ENCODE peak calls at places on chromosomes 11 and 22, in four cellular contexts. B is heart left ventricle, I is stomach, E is A549. J is an unnamed sample.

GRCh38 chr11:67118059-67118766 is 850 bp upstream of the KDM2A start:
- DNase-seq in I (peak; percentile 48), B (peak; percentile 77), E (peak; percentile 38), J (peak; percentile 34)

GRCh38 chr11:119115484-119116234 is 5.7 kb upstream of the HINFP start:
- DNase-seq in I (no peak), B (peak; percentile 80), E (no peak), J (no peak)

GRCh38 chr22:45867118-45867905 is 109.7 kb downstream of the WNT7B start:
- DNase-seq in E (no peak), I (peak; percentile 23), B (peak; percentile 66), J (no peak)

GRCh38 chr11:96237759-96238158 is 105.2 kb downstream of the MAML2 start:
- DNase-seq in B (no peak), I (no peak), E (no peak), J (no peak)

GRCh38 chr11:34150494-34151151 is 45.2 kb downstream of the NAT10 start:
- DNase-seq in B (no peak), E (no peak), I (no peak), J (no peak)

GRCh38 chr22:37357471-37357870 is 69.8 kb downstream of the ELFN2 start:
- DNase-seq in B (no peak), E (no peak), I (no peak), J (no peak)

GRCh38 chr11:121464352-121464946 is 11.7 kb upstream of the SORL1-AS1 start:
- DNase-seq in I (no peak), E (peak; percentile 47), B (peak; percentile 78), J (peak; percentile 55)

GRCh38 chr11:120065176-120065575 is 72.7 kb downstream of the TRIM29 start:
- DNase-seq in B (no peak), I (no peak), E (no peak), J (no peak)

GRCh38 chr11:59262419-59262818 is 49.7 kb upstream of the MPEG1 start:
- DNase-seq in I (no peak), E (no peak), B (no peak), J (no peak)

GRCh38 chr11:110712643-110713468 is 619 bp upstream of the ARHGAP20 start:
- DNase-seq in I (no peak), B (no peak), E (no peak), J (no peak)

DNA sequence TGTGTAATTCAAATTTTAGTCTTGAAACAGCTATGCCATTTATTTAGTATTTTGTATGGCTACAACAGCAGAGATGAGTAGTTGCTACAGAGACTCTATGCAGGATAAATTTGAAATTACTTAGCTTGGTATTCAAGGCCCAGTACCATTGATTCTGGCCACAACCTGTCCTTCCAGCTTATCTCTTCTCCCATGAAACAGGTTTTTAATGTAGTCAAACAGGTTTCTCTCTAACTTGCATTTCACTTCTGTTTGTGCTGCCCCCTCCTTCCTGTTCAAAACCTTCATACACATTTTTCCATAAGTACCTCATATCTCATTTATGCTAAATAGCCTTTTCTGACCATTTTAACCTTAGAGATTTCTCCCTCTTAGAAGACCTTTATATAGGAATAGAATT is 3.3 kb downstream of the USP47 start:
- DNase-seq in E (no peak), I (no peak), B (no peak), J (no peak)
- TF ChIP-seq POLR2A in E (no peak), I (no peak), B (no peak), J (no peak)

DNA sequence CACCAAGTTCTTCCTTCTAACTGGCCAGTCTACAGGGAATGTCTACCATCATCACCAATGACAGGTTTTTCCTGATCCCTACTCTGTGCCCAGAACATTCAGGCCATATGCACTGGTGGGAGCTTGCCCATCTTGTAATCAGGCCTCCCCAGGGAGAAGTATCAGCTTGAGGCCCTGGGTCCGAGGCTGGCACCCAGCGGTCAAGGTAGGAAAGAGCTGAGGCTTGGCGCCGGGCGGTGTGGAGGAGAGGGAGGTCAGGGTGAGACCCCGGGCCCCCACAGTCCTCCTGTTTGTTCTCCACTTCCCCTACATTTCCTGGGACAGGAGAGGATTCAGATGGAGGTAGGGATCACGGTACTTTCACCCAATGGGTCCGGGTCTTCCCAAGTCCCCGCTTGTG is 15.5 kb downstream of the TSKU start:
- DNase-seq in E (no peak), I (no peak), B (no peak), J (no peak)
- H3K4me3 ChIP-seq in E (peak overlapping the region; percentile 11), I (no peak overlapping the region), B (peak overlapping the region; percentile 46), J (no peak overlapping the region)

GRCh38 chr11:1852885-1853284 is at the start of gene LSP1:
- DNase-seq in E (no peak), B (no peak), I (peak; percentile 57), J (no peak)
- TF ChIP-seq POLR2A in E (no peak), B (no peak), I (no peak), J (no peak)

DNA sequence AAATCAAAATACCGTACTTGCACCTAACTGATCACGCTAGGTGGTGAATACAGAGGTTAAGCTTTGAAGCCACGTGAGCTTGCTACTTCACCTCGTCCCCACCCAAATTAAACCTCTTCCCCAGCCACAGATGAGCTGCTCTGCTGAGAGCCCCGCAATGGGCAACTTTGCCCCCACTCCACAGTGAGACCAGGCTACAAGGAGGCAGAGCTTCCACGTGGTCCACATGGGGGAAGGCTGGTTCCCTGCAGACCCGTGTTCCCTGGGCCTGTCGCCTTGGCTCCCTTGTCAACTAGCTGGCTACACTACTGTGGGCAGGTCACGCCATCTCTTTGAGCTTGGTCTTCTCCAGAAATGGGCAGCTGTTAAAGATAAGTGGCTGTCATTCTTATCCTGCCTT is 10.9 kb downstream of the CD5 start:
- DNase-seq in B (no peak), I (no peak), E (no peak), J (no peak)
- H3K4me3 ChIP-seq in B (no peak overlapping the region), I (no peak overlapping the region), E (no peak overlapping the region), J (no peak overlapping the region)

GRCh38 chr11:65422104-65422632 is 430 bp upstream of the NEAT1 start:
- DNase-seq in B (peak; percentile 100), I (peak; percentile 99), E (no peak), J (peak; percentile 96)
- TF ChIP-seq POLR2A in B (peak; percentile 82), I (peak; percentile 40), E (no peak), J (peak; percentile 92)

DNA sequence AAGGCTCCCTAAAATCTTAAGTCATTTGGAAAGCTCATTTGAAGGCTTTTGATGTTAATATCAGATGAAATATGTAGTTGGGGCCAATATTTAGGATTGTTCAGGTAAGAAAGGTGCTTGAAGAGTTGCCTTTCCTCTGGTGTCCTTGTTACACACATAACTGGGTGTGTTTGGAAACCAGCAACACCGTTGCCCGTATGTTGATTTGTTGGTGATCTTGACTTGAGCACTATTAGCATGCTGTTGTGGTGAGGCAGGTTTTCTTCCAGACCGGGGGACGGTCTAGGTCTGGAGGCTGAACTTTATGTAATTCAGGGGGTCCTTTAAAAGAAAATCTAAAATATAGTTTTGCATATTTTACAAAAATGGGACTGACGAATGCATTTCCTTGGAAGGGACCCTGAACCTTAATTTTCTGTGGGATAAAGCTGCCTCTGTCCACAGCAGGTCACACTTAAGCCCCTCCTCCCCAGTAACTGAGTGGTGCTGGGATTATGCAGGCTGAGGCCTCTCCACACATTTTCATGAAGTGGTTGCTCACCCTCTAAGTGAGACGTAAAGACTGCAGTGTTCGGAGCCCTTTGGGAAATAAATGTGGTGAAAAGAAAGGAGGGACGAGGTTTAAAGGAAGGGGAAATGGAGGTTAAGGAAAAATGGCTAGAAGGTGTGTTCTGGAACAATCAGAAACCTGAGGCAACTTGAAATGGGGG is 1.8 kb downstream of the YWHAH start:
- DNase-seq in E (no peak), I (no peak), B (no peak), J (no peak)
- H3K4me3 ChIP-seq in E (peak overlapping the region; percentile 96), I (peak overlapping the region; percentile 93), B (peak overlapping the region; percentile 98), J (peak overlapping the region; percentile 82)

DNA sequence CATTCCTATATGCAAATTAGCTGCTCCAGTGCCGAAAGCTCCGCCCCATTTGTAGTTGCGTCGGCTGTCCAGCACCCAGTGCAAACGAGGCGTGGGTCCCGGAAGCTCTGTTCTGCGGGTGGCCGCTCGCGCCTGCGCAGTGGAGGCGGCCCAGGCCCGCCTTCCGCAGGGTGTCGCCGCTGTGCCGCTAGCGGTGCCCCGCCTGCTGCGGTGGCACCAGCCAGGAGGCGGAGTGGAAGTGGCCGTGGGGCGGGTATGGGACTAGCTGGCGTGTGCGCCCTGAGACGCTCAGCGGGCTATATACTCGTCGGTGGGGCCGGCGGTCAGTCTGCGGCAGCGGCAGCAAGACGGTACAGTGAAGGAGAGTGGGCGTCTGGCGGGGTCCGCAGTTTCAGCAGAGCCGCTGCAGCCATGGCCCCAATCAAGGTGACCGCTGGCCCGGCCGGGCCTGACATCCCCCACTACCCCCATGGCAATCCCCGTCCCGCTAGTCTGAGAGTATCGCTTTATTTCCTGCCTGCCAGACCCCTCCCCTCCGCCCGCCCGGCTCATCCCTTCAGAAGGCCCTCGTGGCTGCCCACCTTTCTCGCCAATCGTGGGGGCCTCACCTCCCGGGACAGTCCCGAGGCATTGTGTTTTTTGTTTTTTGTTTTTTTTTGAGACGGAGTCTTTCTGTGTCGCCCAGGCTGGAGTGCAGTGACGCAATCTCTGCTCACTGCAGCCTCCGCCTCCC is at the start of gene PRDX5:
- DNase-seq in I (peak; percentile 97), E (peak; percentile 91), B (peak; percentile 99), J (peak; percentile 96)
- TF ChIP-seq POLR2A in I (peak; percentile 65), E (peak; percentile 79), B (peak; percentile 89), J (no peak)